ENCODE peak calls at places on chromosomes 4 and X, in five cellular contexts. I is H4; J is neuronal stem cell; S is GM13976; R is Jurkat, Clone E6-1. Y is an unnamed sample.

GRCh38 chr4:152257601-152258066 is 278.3 kb downstream of the FBXW7 start:
- DNase-seq in I (no peak), J (peak), S (no peak), R (no peak), Y (no peak)

GRCh38 chr4:3037957-3038451 is 36.3 kb downstream of the HTT-AS start:
- DNase-seq in I (no peak), J (no peak), S (no peak), R (no peak), Y (peak)

GRCh38 chrX:154123241-154124219 is 20.5 kb upstream of the OPN1LW start:
- DNase-seq in I (no peak), J (no peak), S (peak), R (peak), Y (peak)

GRCh38 chr4:168710353-168710946 is 213.6 kb downstream of the PALLD start:
- DNase-seq in I (peak), J (peak), S (no peak), R (no peak), Y (no peak)

GRCh38 chr4:168978001-168978700 is 31.9 kb downstream of the CBR4 start:
- DNase-seq in I (no peak), J (no peak), S (no peak), R (no peak), Y (no peak)

GRCh38 chrX:30513284-30513683 is 64.3 kb downstream of the TASL start:
- DNase-seq in I (peak), J (no peak), S (no peak), R (peak), Y (no peak)

GRCh38 chr4:24067781-24068193 is 177.9 kb upstream of the PPARGC1A start:
- DNase-seq in I (peak), J (no peak), S (no peak), R (no peak), Y (peak)

GRCh38 chr4:167025651-167026050 is 208.6 kb downstream of the SPOCK3 start:
- DNase-seq in I (no peak), J (no peak), S (no peak), R (no peak), Y (no peak)

GRCh38 chrX:7264399-7264798 is 116.4 kb upstream of the PUDP start:
- DNase-seq in I (no peak), J (no peak), S (peak), R (no peak), Y (no peak)

GRCh38 chr4:39053983-39054382 is 8.0 kb upstream of the KLHL5 start:
- DNase-seq in I (no peak), J (no peak), S (no peak), R (no peak), Y (no peak)

GRCh38 chr4:26062221-26062620 is 148.2 kb downstream of the SMIM20 start:
- DNase-seq in I (no peak), J (no peak), S (no peak), R (no peak), Y (no peak)

GRCh38 chr4:87426865-87427517 is 4.6 kb downstream of the NUDT9 start:
- DNase-seq in I (no peak), J (no peak), S (no peak), R (no peak), Y (no peak)

Y was measured in Daoy.